ENCODE peak calls at places on chromosome 1, in four cellular contexts. X is IMR-90, M is PC-3, F is GM12878. O is an unnamed sample. For H3K36me3 and H4K20me1, the result is how much of the 10 kb centered on the place peaks cover.

GRCh38 chr1:56326056-56326455 is 253.3 kb downstream of the PLPP3 start:
- DNase-seq in M (peak), F (no peak), X (peak), O (no peak)

GRCh38 chr1:234927968-234928635 is 200.5 kb downstream of the TOMM20 start:
- DNase-seq in F (no peak), M (no peak), X (no peak), O (no peak)

GRCh38 chr1:39183503-39184353 is 20.8 kb upstream of the MACF1 start:
- DNase-seq in X (peak), F (no peak), M (peak), O (peak)

GRCh38 chr1:46134660-46135331 is 2.4 kb upstream of the PIK3R3 start:
- DNase-seq in X (peak), M (peak), F (peak), O (no peak)

GRCh38 chr1:89610457-89610991 is 22.4 kb upstream of the LRRC8C start:
- DNase-seq in M (no peak), F (no peak), X (no peak), O (no peak)

GRCh38 chr1:109181085-109181806 is 32.5 kb upstream of the SARS1 start:
- DNase-seq in M (peak), X (peak), F (no peak), O (no peak)

GRCh38 chr1:19480282-19480681 is 5.1 kb downstream of the CAPZB start:
- DNase-seq in M (no peak), F (no peak), X (no peak), O (no peak)

GRCh38 chr1:145918992-145919939 is 749 bp upstream of the PEX11B start:
- DNase-seq in F (no peak), M (peak), X (peak), O (no peak)

GRCh38 chr1:1462318-1462966 is 9.1 kb upstream of the ATAD3B start:
- DNase-seq in F (peak), X (no peak), M (no peak), O (peak)

GRCh38 chr1:41464886-41465285 is 19.6 kb downstream of the EDN2 start:
- DNase-seq in F (no peak), X (no peak), M (no peak), O (no peak)

DNA sequence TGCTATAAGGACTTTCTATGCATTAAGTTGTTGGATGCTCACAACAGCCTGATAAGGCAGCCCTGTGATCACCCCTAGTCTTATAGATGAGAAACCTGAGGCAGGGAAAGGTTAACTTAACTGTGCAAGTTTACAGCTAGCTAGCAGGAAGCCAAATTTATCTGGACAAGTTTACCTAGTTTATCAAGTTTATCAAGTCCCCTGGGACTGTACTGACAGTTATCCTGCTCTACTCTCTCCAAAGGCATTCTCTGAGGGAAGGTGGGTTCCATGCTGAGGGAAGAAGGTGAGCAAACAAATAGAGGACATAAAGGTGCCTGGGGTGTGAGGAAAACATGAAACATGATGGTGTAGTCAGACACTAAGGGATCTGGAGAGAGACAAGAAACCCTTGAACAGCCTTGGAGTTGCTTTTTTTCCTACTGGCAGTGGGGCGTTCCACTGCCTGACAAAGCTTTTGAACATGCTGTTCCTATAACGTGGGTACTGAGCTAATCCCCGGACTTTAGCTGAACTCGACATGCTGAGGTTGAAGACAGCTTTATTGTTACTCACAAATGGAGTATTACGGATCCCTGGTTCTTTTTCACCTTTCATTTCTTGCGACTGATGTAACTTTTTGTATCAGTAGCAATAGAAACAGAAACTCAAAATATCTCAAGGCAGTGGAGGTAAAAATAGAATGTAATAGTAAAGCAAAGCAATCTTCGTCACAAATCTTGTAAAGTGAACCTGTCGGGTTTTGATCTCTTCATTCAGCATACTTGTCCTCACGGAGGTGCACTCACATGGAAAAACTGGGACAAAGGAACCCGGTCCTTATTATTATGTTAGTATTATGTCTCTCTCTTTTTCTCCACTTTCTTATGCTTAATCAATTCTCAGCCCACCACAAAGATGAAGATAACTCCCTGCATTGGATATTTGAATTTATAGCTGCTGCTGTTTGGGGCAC is 42.4 kb upstream of the ESRRG start:
- DNase-seq in F (no peak), M (peak), X (no peak), O (no peak)
- H3K27ac ChIP-seq in F (no peak), M (no peak), X (no peak), O (no peak)

GRCh38 chr1:160472112-160472511 is 50.9 kb downstream of the SLAMF6 start:
- DNase-seq in X (no peak), F (no peak), M (no peak), O (no peak)
- H3K36me3 ChIP-seq in X (under half), F (under half), M (under half), O (under half)

GRCh38 chr1:33259879-33260278 is 3.6 kb downstream of the ZNF362 start:
- DNase-seq in F (no peak), X (no peak), M (no peak), O (no peak)
- H4K20me1 ChIP-seq in F (under half), X (under half), M (under half), O (under half)

GRCh38 chr1:96520542-96520941 is 201.0 kb upstream of the PTBP2 start:
- DNase-seq in M (no peak), F (no peak), X (no peak), O (no peak)
- H3K27ac ChIP-seq in M (no peak), F (no peak), X (no peak), O (no peak)

GRCh38 chr1:154816937-154817336 is 53.1 kb downstream of the KCNN3 start:
- DNase-seq in M (no peak), F (no peak), X (no peak), O (no peak)
- H3K36me3 ChIP-seq in M (under half), F (under half), X (under half), O (under half)

GRCh38 chr1:30968220-30968971 is 59.8 kb upstream of the SDC3 start:
- DNase-seq in M (no peak), F (no peak), X (no peak), O (no peak)
- H4K20me1 ChIP-seq in M (under half), F (under half), X (under half), O (under half)

GRCh38 chr1:12600335-12600734 is 17.7 kb downstream of the DHRS3 start:
- DNase-seq in F (no peak), M (no peak), X (no peak), O (no peak)

GRCh38 chr1:12602633-12603024 is 15.4 kb downstream of the DHRS3 start:
- DNase-seq in M (no peak), X (no peak), F (no peak), O (no peak)

GRCh38 chr1:12600880-12601633 is 17.0 kb downstream of the DHRS3 start:
- DNase-seq in M (peak), F (no peak), X (no peak), O (no peak)

GRCh38 chr1:12603224-12603623 is 14.8 kb downstream of the DHRS3 start:
- DNase-seq in F (no peak), M (no peak), X (no peak), O (no peak)

DNA sequence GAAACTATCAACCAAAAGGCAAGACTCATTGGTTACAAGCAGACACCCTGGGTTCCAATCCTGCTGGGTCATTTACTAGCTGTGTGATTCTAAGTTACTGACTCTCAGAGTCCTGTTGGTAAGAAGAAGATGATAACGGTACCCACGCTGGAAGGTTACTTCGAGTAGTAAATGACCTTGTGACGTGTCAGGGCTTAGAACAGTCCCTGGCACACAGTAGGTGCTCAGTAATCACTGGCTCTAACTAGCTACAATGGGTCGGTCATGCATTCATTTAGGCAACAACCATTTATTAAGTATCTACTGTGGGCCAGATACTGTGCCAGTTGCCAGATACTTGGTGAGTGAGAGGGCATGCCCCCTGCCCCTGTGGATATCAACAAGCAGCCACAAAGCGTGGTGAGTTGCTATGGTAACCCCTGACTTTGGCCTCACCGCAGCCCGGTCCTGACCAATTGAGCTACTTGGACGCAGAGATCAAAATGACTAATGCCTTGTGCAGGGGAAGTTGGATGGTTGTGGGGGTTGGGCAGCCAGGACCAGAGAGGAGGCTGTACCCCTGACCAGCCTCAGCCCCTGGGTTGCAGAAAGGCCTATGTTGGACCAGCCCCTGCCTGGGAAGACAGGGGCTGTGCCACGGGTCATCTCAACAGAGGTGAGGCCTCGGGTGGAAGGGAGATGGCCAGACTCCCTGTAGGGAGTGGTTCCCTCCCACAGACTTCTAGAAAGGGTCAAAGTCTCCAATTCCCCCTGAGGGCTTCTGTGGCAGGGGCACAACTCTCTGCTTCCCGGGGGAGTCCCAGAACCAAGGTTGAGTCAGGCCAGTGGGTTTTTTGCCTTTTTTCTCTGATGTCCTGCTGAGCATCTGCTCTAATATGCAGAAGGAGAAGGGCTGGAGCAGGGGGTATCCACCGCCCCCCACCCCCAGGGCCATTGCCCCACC is 16.0 kb downstream of the DHRS3 start:
- DNase-seq in M (peak), X (peak), F (no peak), O (no peak)
- H3K27ac ChIP-seq in M (peak), X (peak), F (no peak), O (no peak)